ENCODE peak calls at places on chromosomes 1 and 21, in six cellular contexts. One of them, this sample, is unnamed.

GRCh38 chr1:30241681-30242080 is 481.7 kb downstream of the MATN1 start:
- DNase-seq in GM12878: no peak
- DNase-seq in K562: no peak
- DNase-seq in HepG2: no peak
- DNase-seq in SK-N-SH: no peak
- DNase-seq in H1: no peak
- DNase-seq in this sample: no peak

GRCh38 chr1:181095763-181096184 is 7.3 kb downstream of the IER5 start:
- DNase-seq in GM12878: no peak
- DNase-seq in K562: no peak
- DNase-seq in HepG2: no peak
- DNase-seq in SK-N-SH: no peak
- DNase-seq in H1: no peak
- DNase-seq in this sample: no peak

GRCh38 chr1:208781391-208782035 is 537.3 kb upstream of the PLXNA2 start:
- DNase-seq in GM12878: no peak
- DNase-seq in K562: no peak
- DNase-seq in HepG2: no peak
- DNase-seq in SK-N-SH: no peak
- DNase-seq in H1: peak; percentile 46
- DNase-seq in this sample: no peak

GRCh38 chr1:248243204-248243603 is 12.0 kb downstream of the OR2M4 start:
- DNase-seq in GM12878: peak; percentile 17
- DNase-seq in K562: peak; percentile 36
- DNase-seq in HepG2: peak; percentile 12
- DNase-seq in SK-N-SH: peak; percentile 32
- DNase-seq in H1: peak; percentile 42
- DNase-seq in this sample: no peak

GRCh38 chr1:21325231-21325718 is 35.0 kb upstream of the ECE1 start:
- DNase-seq in GM12878: no peak
- DNase-seq in K562: no peak
- DNase-seq in HepG2: no peak
- DNase-seq in SK-N-SH: no peak
- DNase-seq in H1: no peak
- DNase-seq in this sample: no peak

GRCh38 chr1:226681652-226682493 is 57.2 kb downstream of the ITPKB start:
- DNase-seq in GM12878: no peak
- DNase-seq in K562: no peak
- DNase-seq in HepG2: no peak
- DNase-seq in SK-N-SH: no peak
- DNase-seq in H1: no peak
- DNase-seq in this sample: no peak

GRCh38 chr1:201763439-201764140 is 65.4 kb upstream of the IPO9 start:
- DNase-seq in GM12878: no peak
- DNase-seq in K562: no peak
- DNase-seq in HepG2: no peak
- DNase-seq in SK-N-SH: no peak
- DNase-seq in H1: no peak
- DNase-seq in this sample: no peak

GRCh38 chr1:114522264-114522575 is 11.2 kb upstream of the TRIM33 start:
- DNase-seq in GM12878: no peak
- DNase-seq in K562: peak; percentile 41
- DNase-seq in HepG2: no peak
- DNase-seq in SK-N-SH: no peak
- DNase-seq in H1: no peak
- DNase-seq in this sample: no peak

GRCh38 chr1:50667710-50668356 is 244.6 kb upstream of the DMRTA2 start:
- DNase-seq in GM12878: no peak
- DNase-seq in K562: no peak
- DNase-seq in HepG2: no peak
- DNase-seq in SK-N-SH: no peak
- DNase-seq in H1: no peak
- DNase-seq in this sample: no peak

GRCh38 chr1:39491146-39491921 is at the start of gene BMP8A:
- DNase-seq in GM12878: no peak
- DNase-seq in K562: peak; percentile 97
- DNase-seq in HepG2: peak; percentile 32
- DNase-seq in SK-N-SH: peak; percentile 96
- DNase-seq in H1: peak; percentile 88
- DNase-seq in this sample: peak; percentile 36

GRCh38 chr1:54158071-54158470 is 5.3 kb upstream of the CDCP2 start:
- DNase-seq in GM12878: no peak
- DNase-seq in K562: no peak
- DNase-seq in HepG2: no peak
- DNase-seq in SK-N-SH: no peak
- DNase-seq in H1: no peak
- DNase-seq in this sample: peak; percentile 41

GRCh38 chr1:115116511-115116910 is 27.2 kb upstream of the TSPAN2 start:
- DNase-seq in GM12878: no peak
- DNase-seq in K562: no peak
- DNase-seq in HepG2: no peak
- DNase-seq in SK-N-SH: no peak
- DNase-seq in H1: no peak
- DNase-seq in this sample: no peak

GRCh38 chr1:150237746-150238145 is 1.8 kb upstream of the ANP32E start:
- DNase-seq in GM12878: no peak
- DNase-seq in K562: no peak
- DNase-seq in HepG2: no peak
- DNase-seq in SK-N-SH: no peak
- DNase-seq in H1: peak; percentile 40
- DNase-seq in this sample: no peak

GRCh38 chr1:224928906-224929305 is 569 bp upstream of the DNAH14 start:
- DNase-seq in GM12878: no peak
- DNase-seq in K562: no peak
- DNase-seq in HepG2: no peak
- DNase-seq in SK-N-SH: no peak
- DNase-seq in H1: no peak
- DNase-seq in this sample: no peak

GRCh38 chr1:245858683-245859509 is 648.2 kb downstream of the SMYD3 start:
- DNase-seq in GM12878: no peak
- DNase-seq in K562: no peak
- DNase-seq in HepG2: no peak
- DNase-seq in SK-N-SH: peak; percentile 49
- DNase-seq in H1: no peak
- DNase-seq in this sample: no peak

GRCh38 chr1:2382621-2383361 is 8.6 kb downstream of the MORN1 start:
- DNase-seq in GM12878: no peak
- DNase-seq in K562: peak; percentile 73
- DNase-seq in HepG2: peak; percentile 36
- DNase-seq in SK-N-SH: peak; percentile 87
- DNase-seq in H1: peak; percentile 88
- DNase-seq in this sample: peak; percentile 26

GRCh38 chr1:84344286-84344685 is 42.8 kb downstream of the SAMD13 start:
- DNase-seq in GM12878: no peak
- DNase-seq in K562: peak; percentile 22
- DNase-seq in HepG2: no peak
- DNase-seq in SK-N-SH: no peak
- DNase-seq in H1: no peak
- DNase-seq in this sample: no peak

GRCh38 chr1:111406325-111406768 is 21.2 kb downstream of the OVGP1 start:
- DNase-seq in GM12878: peak; percentile 63
- DNase-seq in K562: no peak
- DNase-seq in HepG2: no peak
- DNase-seq in SK-N-SH: peak; percentile 11
- DNase-seq in H1: no peak
- DNase-seq in this sample: no peak

GRCh38 chr1:111407297-111407696 is 20.2 kb downstream of the OVGP1 start:
- DNase-seq in GM12878: no peak
- DNase-seq in K562: no peak
- DNase-seq in HepG2: no peak
- DNase-seq in SK-N-SH: no peak
- DNase-seq in H1: no peak
- DNase-seq in this sample: no peak

GRCh38 chr1:111404588-111404987 is 22.9 kb downstream of the OVGP1 start:
- DNase-seq in GM12878: no peak
- DNase-seq in K562: no peak
- DNase-seq in HepG2: no peak
- DNase-seq in SK-N-SH: no peak
- DNase-seq in H1: no peak
- DNase-seq in this sample: no peak

GRCh38 chr1:111399792-111400610 is 27.5 kb downstream of the OVGP1 start:
- DNase-seq in GM12878: peak; percentile 15
- DNase-seq in K562: peak; percentile 55
- DNase-seq in HepG2: peak; percentile 40
- DNase-seq in SK-N-SH: peak; percentile 35
- DNase-seq in H1: peak; percentile 71
- DNase-seq in this sample: peak; percentile 33

DNA sequence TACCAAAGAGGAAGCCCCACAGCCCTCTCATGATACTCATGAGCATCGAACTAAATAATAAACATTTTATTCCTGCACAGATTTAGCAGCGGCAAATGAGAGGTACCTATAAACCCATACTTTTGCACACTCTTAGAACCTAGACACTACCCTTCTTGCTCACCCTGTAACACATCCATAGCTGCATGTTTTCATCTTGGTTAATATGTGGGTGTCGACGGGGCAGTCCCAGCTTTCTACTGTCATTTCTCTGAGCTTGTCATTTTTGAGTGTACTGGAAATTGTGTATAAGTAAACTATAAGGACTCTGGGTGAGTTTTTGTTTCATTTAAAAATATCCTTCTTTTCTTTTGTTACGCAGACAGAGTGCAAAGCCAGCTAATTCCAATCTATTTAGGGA is 25.5 kb downstream of the OVGP1 start:
- DNase-seq in GM12878: no peak
- DNase-seq in K562: no peak
- DNase-seq in HepG2: no peak
- DNase-seq in SK-N-SH: no peak
- DNase-seq in H1: no peak
- DNase-seq in this sample: no peak
- TF ChIP-seq SIN3A in GM12878: no peak
- TF ChIP-seq SIN3A in K562: no peak
- TF ChIP-seq SIN3A in HepG2: no peak
- TF ChIP-seq SIN3A in SK-N-SH: no peak
- TF ChIP-seq SIN3A in H1: no peak
- TF ChIP-seq SIN3A in this sample: no peak

GRCh38 chr21:42532466-42533181 is 19.0 kb downstream of the SLC37A1 start:
- DNase-seq in GM12878: no peak
- DNase-seq in K562: no peak
- DNase-seq in HepG2: no peak
- DNase-seq in SK-N-SH: no peak
- DNase-seq in H1: no peak
- DNase-seq in this sample: no peak
- TF ChIP-seq RAD21 in GM12878: no peak
- TF ChIP-seq RAD21 in K562: no peak
- TF ChIP-seq RAD21 in HepG2: no peak
- TF ChIP-seq RAD21 in SK-N-SH: no peak
- TF ChIP-seq RAD21 in H1: no peak
- TF ChIP-seq RAD21 in this sample: no peak

DNA sequence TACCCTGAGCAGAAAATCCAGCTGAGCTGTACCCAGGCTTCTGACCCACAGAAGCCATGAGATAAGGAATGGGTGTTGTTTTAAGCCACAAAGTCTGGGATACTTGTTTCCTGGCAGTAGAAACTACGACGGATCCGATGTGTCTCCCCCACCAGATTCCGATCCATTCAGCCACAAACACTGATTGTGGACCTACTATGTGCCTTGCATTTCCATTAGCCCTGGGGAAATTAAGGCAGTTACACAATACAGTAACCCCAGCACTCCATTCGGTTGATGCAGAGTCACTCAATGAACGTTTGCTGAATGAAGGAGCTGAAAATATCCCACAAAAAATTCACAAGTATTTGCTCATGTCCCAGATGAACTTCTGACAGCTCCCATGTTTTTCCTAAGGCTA is 29.8 kb upstream of the KAZN start:
- DNase-seq in GM12878: no peak
- DNase-seq in K562: no peak
- DNase-seq in HepG2: no peak
- DNase-seq in SK-N-SH: no peak
- DNase-seq in H1: no peak
- DNase-seq in this sample: no peak
- TF ChIP-seq MAX in GM12878: no peak
- TF ChIP-seq MAX in K562: no peak
- TF ChIP-seq MAX in HepG2: no peak
- TF ChIP-seq MAX in SK-N-SH: no peak
- TF ChIP-seq MAX in H1: no peak
- TF ChIP-seq MAX in this sample: no peak

GRCh38 chr1:211482306-211482705 is 9.7 kb downstream of the RD3 start:
- DNase-seq in GM12878: no peak
- DNase-seq in K562: no peak
- DNase-seq in HepG2: no peak
- DNase-seq in SK-N-SH: no peak
- DNase-seq in H1: peak; percentile 30
- DNase-seq in this sample: no peak
- TF ChIP-seq SIN3A in GM12878: no peak
- TF ChIP-seq SIN3A in K562: no peak
- TF ChIP-seq SIN3A in HepG2: no peak
- TF ChIP-seq SIN3A in SK-N-SH: no peak
- TF ChIP-seq SIN3A in H1: no peak
- TF ChIP-seq SIN3A in this sample: no peak

DNA sequence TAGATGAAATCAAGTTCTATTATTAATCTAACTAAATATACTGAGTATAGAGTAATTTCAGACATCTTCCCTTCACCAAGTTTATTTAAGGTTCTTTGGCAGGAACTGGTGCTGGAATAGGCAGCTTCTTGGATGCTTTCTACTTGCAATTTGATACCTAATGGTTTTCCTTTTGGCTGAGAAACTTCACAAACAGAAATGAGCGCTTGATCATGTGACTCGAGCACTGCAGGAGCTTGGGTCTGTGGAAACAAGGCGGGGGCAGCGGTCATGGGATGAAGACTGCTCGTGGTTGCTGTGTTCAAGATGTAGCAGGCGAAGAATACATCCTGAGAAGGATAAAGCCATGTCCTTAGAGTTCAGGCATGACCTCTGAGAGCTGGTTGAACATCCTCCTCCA is 136.8 kb downstream of the PTPRC start:
- DNase-seq in GM12878: no peak
- DNase-seq in K562: no peak
- DNase-seq in HepG2: no peak
- DNase-seq in SK-N-SH: no peak
- DNase-seq in H1: no peak
- DNase-seq in this sample: no peak
- TF ChIP-seq RAD21 in GM12878: no peak
- TF ChIP-seq RAD21 in K562: no peak
- TF ChIP-seq RAD21 in HepG2: no peak
- TF ChIP-seq RAD21 in SK-N-SH: no peak
- TF ChIP-seq RAD21 in H1: no peak
- TF ChIP-seq RAD21 in this sample: no peak

GRCh38 chr21:40829308-40829707 is 17.6 kb downstream of the DSCAM start:
- DNase-seq in GM12878: no peak
- DNase-seq in K562: no peak
- DNase-seq in HepG2: no peak
- DNase-seq in SK-N-SH: no peak
- DNase-seq in H1: no peak
- DNase-seq in this sample: no peak
- TF ChIP-seq MAX in GM12878: no peak
- TF ChIP-seq MAX in K562: no peak
- TF ChIP-seq MAX in HepG2: no peak
- TF ChIP-seq MAX in SK-N-SH: no peak
- TF ChIP-seq MAX in H1: no peak
- TF ChIP-seq MAX in this sample: no peak

This sample was measured in HCT116.